ENCODE peak calls at places on chromosomes 4 and X, in eight cellular contexts. S is stimulated activated naive CD8-positive, alpha-beta T cell treated with anti-CD3 and anti-CD28 coated beads, Interleukin-15, amount 100 ng/mL, for 72 hours; D is WTC11; M is occipital lobe; L is COR-L47; E is PC-3; U is naive B cell; H is endothelial cell of umbilical vein. V is an unnamed sample.

GRCh38 chr4:185576918-185577591 is 41.7 kb upstream of the PDLIM3 start:
- DNase-seq in S (no peak), D (no peak), M (no peak), L (no peak), E (no peak), U (no peak), H (no peak), V (no peak)

GRCh38 chr4:1192091-1192492 is 19.7 kb upstream of the SPON2 start:
- DNase-seq in S (no peak), D (no peak), M (peak), L (no peak), E (peak), U (no peak), H (peak), V (no peak)

GRCh38 chrX:14351889-14352288 is 177.4 kb upstream of the GLRA2 start:
- DNase-seq in S (no peak), D (no peak), M (no peak), L (peak), E (no peak), U (no peak), H (no peak), V (no peak)

GRCh38 chr4:157664726-157665125 is 444.2 kb downstream of the GRIA2 start:
- DNase-seq in S (no peak), D (no peak), M (no peak), L (no peak), E (peak), U (no peak), H (no peak), V (no peak)

GRCh38 chr4:180203349-180203748 is 2039.9 kb upstream of the TENM3 start:
- DNase-seq in S (no peak), D (no peak), M (no peak), L (no peak), E (no peak), U (no peak), H (no peak), V (no peak)

GRCh38 chr4:184746532-184746870 is 12.6 kb upstream of the CENPU start:
- DNase-seq in S (no peak), D (no peak), M (no peak), L (no peak), E (peak), U (no peak), H (no peak), V (no peak)

GRCh38 chrX:34884693-34885277 is 57.8 kb upstream of the FAM47B start:
- DNase-seq in S (no peak), D (no peak), M (no peak), L (no peak), E (peak), U (no peak), H (peak), V (no peak)

GRCh38 chr4:99848576-99848975 is 31.9 kb downstream of the DAPP1 start:
- DNase-seq in S (peak), D (no peak), M (no peak), L (no peak), E (no peak), U (no peak), H (no peak), V (no peak)

GRCh38 chr4:181528570-181529184 is 714.5 kb upstream of the TENM3 start:
- DNase-seq in S (peak), D (peak), M (peak), L (peak), E (peak), U (no peak), H (no peak), V (peak)

GRCh38 chrX:17361620-17362019 is 13.4 kb upstream of the NHS start:
- DNase-seq in S (no peak), D (peak), M (no peak), L (no peak), E (peak), U (no peak), H (no peak), V (no peak)

GRCh38 chr4:139651282-139652194 is 14.1 kb upstream of the MGST2 start:
- DNase-seq in S (peak), D (peak), M (peak), L (peak), E (peak), U (peak), H (peak), V (peak)

GRCh38 chr4:11548529-11549176 is 120.0 kb upstream of the HS3ST1 start:
- DNase-seq in S (peak), D (no peak), M (no peak), L (no peak), E (peak), U (no peak), H (peak), V (no peak)

GRCh38 chrX:4764888-4765287 is 1051.4 kb upstream of the PRKX start:
- DNase-seq in S (no peak), D (no peak), M (no peak), L (no peak), E (peak), U (no peak), H (no peak), V (no peak)

GRCh38 chr4:184671101-184671500 is 21.6 kb downstream of the PRIMPOL start:
- DNase-seq in S (no peak), D (no peak), M (no peak), L (no peak), E (no peak), U (no peak), H (no peak), V (no peak)

GRCh38 chr4:39873823-39874222 is 103.9 kb downstream of the PDS5A start:
- DNase-seq in S (no peak), D (no peak), M (no peak), L (no peak), E (no peak), U (no peak), H (no peak), V (no peak)

GRCh38 chrX:113305496-113305895 is 464.9 kb upstream of the AMOT start:
- DNase-seq in S (no peak), D (no peak), M (no peak), L (no peak), E (peak), U (no peak), H (no peak), V (no peak)

GRCh38 chrX:115011428-115011827 is 6.0 kb downstream of the IL13RA2 start:
- DNase-seq in S (no peak), D (no peak), M (no peak), L (no peak), E (no peak), U (no peak), H (no peak), V (no peak)

GRCh38 chr4:184969610-184970009 is 48.7 kb upstream of the HELT start:
- DNase-seq in S (no peak), D (no peak), M (no peak), L (no peak), E (no peak), U (no peak), H (no peak), V (no peak)

GRCh38 chr4:24745172-24745895 is 50.0 kb upstream of the SOD3 start:
- DNase-seq in S (no peak), D (no peak), M (no peak), L (no peak), E (no peak), U (no peak), H (no peak), V (no peak)

GRCh38 chrX:102651242-102651967 is at the start of gene GPRASP1:
- DNase-seq in S (peak), D (peak), M (peak), L (peak), E (no peak), U (peak), H (peak), V (peak)

GRCh38 chrX:5746231-5746630 is 482.4 kb downstream of the NLGN4X start:
- DNase-seq in S (no peak), D (no peak), M (no peak), L (no peak), E (no peak), U (no peak), H (no peak), V (no peak)

GRCh38 chrX:10892605-10893225 is 218.4 kb upstream of the HCCS start:
- DNase-seq in S (no peak), D (no peak), M (no peak), L (no peak), E (no peak), U (no peak), H (no peak), V (no peak)

GRCh38 chr4:834368-835147 is 8.6 kb upstream of the CPLX1 start:
- DNase-seq in S (no peak), D (no peak), M (no peak), L (no peak), E (no peak), U (no peak), H (no peak), V (no peak)

GRCh38 chrX:33840176-33840575 is 291.9 kb downstream of the FAM47A start:
- DNase-seq in S (no peak), D (no peak), M (no peak), L (peak), E (no peak), U (no peak), H (no peak), V (peak)

GRCh38 chrX:47687249-47687648 is 28.3 kb upstream of the UXT start:
- DNase-seq in S (no peak), D (no peak), M (no peak), L (peak), E (peak), U (no peak), H (no peak), V (no peak)

GRCh38 chr4:162104459-162105124 is 59.2 kb downstream of the FSTL5 start:
- DNase-seq in S (no peak), D (no peak), M (no peak), L (no peak), E (no peak), U (no peak), H (no peak), V (no peak)

GRCh38 chr4:67940505-67940904 is 22.8 kb downstream of the TMPRSS11A start:
- DNase-seq in S (no peak), D (no peak), M (no peak), L (no peak), E (no peak), U (no peak), H (no peak), V (no peak)

GRCh38 chr4:183074288-183074990 is 24.6 kb upstream of the WWC2 start:
- DNase-seq in S (no peak), D (no peak), M (no peak), L (no peak), E (no peak), U (no peak), H (no peak), V (no peak)

GRCh38 chr4:155796031-155796430 is 37.2 kb downstream of the GUCY1B1 start:
- DNase-seq in S (no peak), D (no peak), M (no peak), L (no peak), E (peak), U (no peak), H (no peak), V (no peak)

V was measured in NCI-H774.